ENCODE peak calls at places on chromosomes 7 and 10, in five cellular contexts. One of them, this sample, is unnamed.

GRCh38 chr10:112678581-112678980 is 231.6 kb downstream of the VTI1A start:
- DNase-seq in A549: no peak
- DNase-seq in psoas muscle: no peak
- DNase-seq in upper lobe of right lung: no peak
- DNase-seq in lower lobe of right lung: no peak
- DNase-seq in this sample: no peak

GRCh38 chr10:102602272-102603045 is 41.8 kb upstream of the TRIM8 start:
- DNase-seq in psoas muscle: peak
- DNase-seq in lower lobe of right lung: no peak
- DNase-seq in A549: no peak
- DNase-seq in upper lobe of right lung: no peak
- DNase-seq in this sample: no peak

GRCh38 chr7:4270941-4271715 is 411.0 kb upstream of the FOXK1 start:
- DNase-seq in upper lobe of right lung: no peak
- DNase-seq in lower lobe of right lung: no peak
- DNase-seq in psoas muscle: no peak
- DNase-seq in A549: no peak
- DNase-seq in this sample: no peak

GRCh38 chr7:22354462-22354861 is 2.5 kb downstream of the RAPGEF5 start:
- DNase-seq in psoas muscle: no peak
- DNase-seq in lower lobe of right lung: no peak
- DNase-seq in A549: no peak
- DNase-seq in upper lobe of right lung: no peak
- DNase-seq in this sample: no peak

GRCh38 chr10:106765355-106765754 is 399.2 kb downstream of the SORCS1 start:
- DNase-seq in lower lobe of right lung: no peak
- DNase-seq in upper lobe of right lung: no peak
- DNase-seq in A549: no peak
- DNase-seq in psoas muscle: no peak
- DNase-seq in this sample: no peak

GRCh38 chr7:116443101-116443523 is 56.4 kb upstream of the CAV2 start:
- DNase-seq in psoas muscle: no peak
- DNase-seq in upper lobe of right lung: no peak
- DNase-seq in A549: peak
- DNase-seq in lower lobe of right lung: no peak
- DNase-seq in this sample: peak

GRCh38 chr10:107614939-107615665 is 450.6 kb upstream of the SORCS1 start:
- DNase-seq in A549: no peak
- DNase-seq in lower lobe of right lung: no peak
- DNase-seq in psoas muscle: no peak
- DNase-seq in upper lobe of right lung: no peak
- DNase-seq in this sample: no peak

GRCh38 chr7:5549096-5549896 is 125.7 kb upstream of the TNRC18 start:
- DNase-seq in upper lobe of right lung: no peak
- DNase-seq in lower lobe of right lung: peak
- DNase-seq in psoas muscle: peak
- DNase-seq in A549: peak
- DNase-seq in this sample: no peak

GRCh38 chr10:101030492-101031127 is 319 bp downstream of the PDZD7 start:
- DNase-seq in upper lobe of right lung: no peak
- DNase-seq in A549: no peak
- DNase-seq in psoas muscle: no peak
- DNase-seq in lower lobe of right lung: no peak
- DNase-seq in this sample: no peak

GRCh38 chr10:110008518-110009339 is 945 bp downstream of the ADD3 start:
- DNase-seq in lower lobe of right lung: peak
- DNase-seq in psoas muscle: peak
- DNase-seq in A549: peak
- DNase-seq in upper lobe of right lung: peak
- DNase-seq in this sample: no peak

GRCh38 chr10:5619366-5620211 is 46.8 kb downstream of the ASB13 start:
- DNase-seq in psoas muscle: no peak
- DNase-seq in lower lobe of right lung: peak
- DNase-seq in upper lobe of right lung: no peak
- DNase-seq in A549: no peak
- DNase-seq in this sample: no peak

GRCh38 chr7:101165075-101165957 is at the start of gene VGF:
- DNase-seq in psoas muscle: peak
- DNase-seq in upper lobe of right lung: peak
- DNase-seq in A549: peak
- DNase-seq in lower lobe of right lung: peak
- DNase-seq in this sample: peak

GRCh38 chr7:50657341-50657873 is 92.2 kb upstream of the DDC start:
- DNase-seq in upper lobe of right lung: no peak
- DNase-seq in A549: no peak
- DNase-seq in psoas muscle: peak
- DNase-seq in lower lobe of right lung: no peak
- DNase-seq in this sample: no peak

GRCh38 chr10:11684717-11685645 is 57.2 kb upstream of the ECHDC3 start:
- DNase-seq in A549: peak
- DNase-seq in upper lobe of right lung: peak
- DNase-seq in lower lobe of right lung: peak
- DNase-seq in psoas muscle: peak
- DNase-seq in this sample: peak
- H3K4me3 ChIP-seq in A549: peak
- H3K4me3 ChIP-seq in upper lobe of right lung: peak
- H3K4me3 ChIP-seq in lower lobe of right lung: peak
- H3K4me3 ChIP-seq in psoas muscle: peak
- H3K4me3 ChIP-seq in this sample: peak

DNA sequence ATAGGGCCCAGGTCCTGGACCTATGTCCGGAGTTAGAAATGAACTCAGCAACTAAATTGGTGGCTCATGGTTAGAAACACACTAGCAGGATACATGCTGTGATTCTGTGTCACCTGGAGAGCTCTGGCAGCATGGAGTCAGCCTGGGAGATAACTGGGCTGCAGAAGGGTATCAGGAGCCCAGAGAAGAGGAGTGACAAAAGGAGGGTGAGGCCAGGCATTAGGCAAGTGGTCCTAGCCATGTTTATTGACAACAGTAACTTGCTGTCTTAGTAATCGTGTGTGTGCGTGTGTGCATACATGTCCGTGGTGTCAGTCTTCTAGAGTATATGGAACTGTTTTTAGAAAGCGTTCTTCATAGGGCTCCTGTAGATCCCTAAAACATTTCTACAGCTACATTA is 157.5 kb upstream of the PHYHIPL start:
- DNase-seq in lower lobe of right lung: no peak
- DNase-seq in upper lobe of right lung: no peak
- DNase-seq in psoas muscle: no peak
- DNase-seq in A549: no peak
- DNase-seq in this sample: no peak
- H3K4me3 ChIP-seq in lower lobe of right lung: peak
- H3K4me3 ChIP-seq in upper lobe of right lung: peak
- H3K4me3 ChIP-seq in psoas muscle: peak
- H3K4me3 ChIP-seq in A549: no peak
- H3K4me3 ChIP-seq in this sample: no peak

GRCh38 chr10:68871105-68871711 is 29.9 kb upstream of the DDX50 start:
- DNase-seq in upper lobe of right lung: no peak
- DNase-seq in lower lobe of right lung: no peak
- DNase-seq in A549: peak
- DNase-seq in psoas muscle: peak
- DNase-seq in this sample: no peak

GRCh38 chr10:68869623-68870022 is 31.5 kb upstream of the DDX50 start:
- DNase-seq in lower lobe of right lung: no peak
- DNase-seq in A549: no peak
- DNase-seq in psoas muscle: no peak
- DNase-seq in upper lobe of right lung: no peak
- DNase-seq in this sample: no peak

GRCh38 chr10:68871731-68872342 is 29.3 kb upstream of the DDX50 start:
- DNase-seq in lower lobe of right lung: no peak
- DNase-seq in psoas muscle: no peak
- DNase-seq in upper lobe of right lung: no peak
- DNase-seq in A549: no peak
- DNase-seq in this sample: no peak

GRCh38 chr10:68870061-68870460 is 31.1 kb upstream of the DDX50 start:
- DNase-seq in upper lobe of right lung: no peak
- DNase-seq in lower lobe of right lung: no peak
- DNase-seq in psoas muscle: no peak
- DNase-seq in A549: no peak
- DNase-seq in this sample: no peak

GRCh38 chr10:68870545-68871104 is 30.5 kb upstream of the DDX50 start:
- DNase-seq in A549: no peak
- DNase-seq in upper lobe of right lung: no peak
- DNase-seq in psoas muscle: no peak
- DNase-seq in lower lobe of right lung: no peak
- DNase-seq in this sample: no peak
- H3K4me3 ChIP-seq in A549: no peak
- H3K4me3 ChIP-seq in upper lobe of right lung: no peak
- H3K4me3 ChIP-seq in psoas muscle: no peak
- H3K4me3 ChIP-seq in lower lobe of right lung: no peak
- H3K4me3 ChIP-seq in this sample: no peak

GRCh38 chr7:92039900-92040299 is 94.4 kb downstream of the CYP51A1 start:
- DNase-seq in A549: no peak
- DNase-seq in psoas muscle: no peak
- DNase-seq in lower lobe of right lung: no peak
- DNase-seq in upper lobe of right lung: no peak
- DNase-seq in this sample: no peak

GRCh38 chr7:92044148-92044547 is 90.1 kb downstream of the CYP51A1 start:
- DNase-seq in A549: no peak
- DNase-seq in psoas muscle: no peak
- DNase-seq in lower lobe of right lung: no peak
- DNase-seq in upper lobe of right lung: no peak
- DNase-seq in this sample: no peak

GRCh38 chr7:92043637-92044036 is 90.6 kb downstream of the CYP51A1 start:
- DNase-seq in lower lobe of right lung: no peak
- DNase-seq in upper lobe of right lung: no peak
- DNase-seq in psoas muscle: no peak
- DNase-seq in A549: no peak
- DNase-seq in this sample: no peak

GRCh38 chr7:92043098-92043497 is 91.2 kb downstream of the CYP51A1 start:
- DNase-seq in upper lobe of right lung: no peak
- DNase-seq in A549: no peak
- DNase-seq in psoas muscle: no peak
- DNase-seq in lower lobe of right lung: no peak
- DNase-seq in this sample: no peak

GRCh38 chr7:92042056-92042737 is 92.1 kb downstream of the CYP51A1 start:
- DNase-seq in upper lobe of right lung: no peak
- DNase-seq in psoas muscle: no peak
- DNase-seq in lower lobe of right lung: no peak
- DNase-seq in A549: peak
- DNase-seq in this sample: no peak
- H3K4me3 ChIP-seq in upper lobe of right lung: no peak
- H3K4me3 ChIP-seq in psoas muscle: no peak
- H3K4me3 ChIP-seq in lower lobe of right lung: no peak
- H3K4me3 ChIP-seq in A549: no peak
- H3K4me3 ChIP-seq in this sample: no peak

GRCh38 chr10:29102233-29102632 is 186.6 kb upstream of the LYZL1 start:
- DNase-seq in psoas muscle: no peak
- DNase-seq in upper lobe of right lung: no peak
- DNase-seq in lower lobe of right lung: no peak
- DNase-seq in A549: no peak
- DNase-seq in this sample: no peak
- H3K4me3 ChIP-seq in psoas muscle: no peak
- H3K4me3 ChIP-seq in upper lobe of right lung: no peak
- H3K4me3 ChIP-seq in lower lobe of right lung: no peak
- H3K4me3 ChIP-seq in A549: no peak
- H3K4me3 ChIP-seq in this sample: no peak

GRCh38 chr10:6795571-6795970 is 215.5 kb upstream of the PRKCQ start:
- DNase-seq in A549: no peak
- DNase-seq in psoas muscle: no peak
- DNase-seq in lower lobe of right lung: no peak
- DNase-seq in upper lobe of right lung: no peak
- DNase-seq in this sample: no peak
- H3K4me3 ChIP-seq in A549: no peak
- H3K4me3 ChIP-seq in psoas muscle: no peak
- H3K4me3 ChIP-seq in lower lobe of right lung: no peak
- H3K4me3 ChIP-seq in upper lobe of right lung: no peak
- H3K4me3 ChIP-seq in this sample: no peak

GRCh38 chr7:43609097-43609496 is 26.2 kb downstream of the STK17A start:
- DNase-seq in A549: no peak
- DNase-seq in lower lobe of right lung: no peak
- DNase-seq in psoas muscle: no peak
- DNase-seq in upper lobe of right lung: no peak
- DNase-seq in this sample: no peak
- H3K4me3 ChIP-seq in A549: no peak
- H3K4me3 ChIP-seq in lower lobe of right lung: no peak
- H3K4me3 ChIP-seq in psoas muscle: no peak
- H3K4me3 ChIP-seq in upper lobe of right lung: no peak
- H3K4me3 ChIP-seq in this sample: no peak

GRCh38 chr7:99996755-99997544 is 18.4 kb upstream of the ZKSCAN1 start:
- DNase-seq in lower lobe of right lung: no peak
- DNase-seq in A549: no peak
- DNase-seq in upper lobe of right lung: no peak
- DNase-seq in psoas muscle: no peak
- DNase-seq in this sample: no peak
- H3K4me3 ChIP-seq in lower lobe of right lung: peak
- H3K4me3 ChIP-seq in A549: no peak
- H3K4me3 ChIP-seq in upper lobe of right lung: peak
- H3K4me3 ChIP-seq in psoas muscle: peak
- H3K4me3 ChIP-seq in this sample: peak

DNA sequence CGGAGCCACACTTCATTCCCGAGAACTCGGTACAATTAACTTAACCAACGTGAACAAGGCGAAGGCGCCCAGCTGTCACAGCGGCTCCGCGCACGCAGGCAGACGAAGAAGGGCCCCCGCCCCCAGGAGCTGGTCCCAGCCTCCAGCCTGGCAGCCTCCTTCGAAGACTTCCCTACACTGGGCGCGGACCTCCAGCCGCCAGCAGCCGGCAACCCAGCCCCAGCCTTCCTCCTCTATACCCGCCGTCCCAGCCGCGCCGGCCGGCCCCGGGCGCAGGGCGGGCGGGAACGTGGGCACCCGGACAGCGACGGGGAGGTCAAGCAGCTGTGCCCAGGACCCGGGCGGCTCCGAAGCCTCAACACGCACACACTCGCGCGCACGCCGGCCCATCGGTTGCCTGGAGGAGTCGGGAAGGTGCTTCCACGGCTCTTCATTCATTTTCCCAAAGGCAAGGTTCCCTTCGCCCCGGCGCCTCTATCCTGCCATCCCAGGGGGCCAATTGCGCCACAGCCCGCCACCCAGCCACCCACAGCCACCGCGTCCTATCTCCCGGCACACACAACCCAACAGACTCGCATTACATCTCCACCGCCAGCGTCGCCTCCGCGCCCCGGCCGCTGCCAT is 1.6 kb downstream of the CHST15 start:
- DNase-seq in A549: no peak
- DNase-seq in psoas muscle: peak
- DNase-seq in upper lobe of right lung: peak
- DNase-seq in lower lobe of right lung: peak
- DNase-seq in this sample: no peak
- H3K4me3 ChIP-seq in A549: peak
- H3K4me3 ChIP-seq in psoas muscle: peak
- H3K4me3 ChIP-seq in upper lobe of right lung: peak
- H3K4me3 ChIP-seq in lower lobe of right lung: peak
- H3K4me3 ChIP-seq in this sample: peak

DNA sequence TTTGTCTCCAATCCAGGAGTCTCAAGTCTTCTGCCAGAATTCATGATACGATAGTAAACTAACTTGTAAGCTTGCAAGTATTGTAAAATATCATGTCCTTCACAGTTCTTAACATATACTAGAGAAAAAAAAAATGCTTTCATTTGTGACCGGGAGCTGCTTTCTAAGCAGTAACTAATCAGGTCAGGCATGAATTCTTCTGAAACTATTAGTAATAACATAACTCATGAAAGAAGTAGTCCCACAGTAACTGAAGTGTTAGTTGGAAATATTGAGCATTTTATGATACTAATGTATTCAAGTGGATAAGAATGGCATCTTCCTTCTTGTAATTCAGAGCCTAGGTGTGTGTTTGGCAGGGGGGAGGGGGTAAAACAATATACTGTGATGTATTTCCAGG is 665.6 kb downstream of the DNAJB9 start:
- DNase-seq in lower lobe of right lung: no peak
- DNase-seq in upper lobe of right lung: no peak
- DNase-seq in A549: no peak
- DNase-seq in psoas muscle: no peak
- DNase-seq in this sample: no peak
- H3K4me3 ChIP-seq in lower lobe of right lung: no peak
- H3K4me3 ChIP-seq in upper lobe of right lung: no peak
- H3K4me3 ChIP-seq in A549: no peak
- H3K4me3 ChIP-seq in psoas muscle: no peak
- H3K4me3 ChIP-seq in this sample: no peak